ENCODE peak calls at places on chromosomes 11 and 22, in nine cellular contexts. One of them, this sample, is unnamed.
A peak's percentile ranks its signal among the peaks of the same experiment; 100 is the strongest.

GRCh38 chr11:16806791-16807190 is 68.3 kb downstream of the C11orf58 start:
- DNase-seq in stomach: no peak
- DNase-seq in NB4: no peak
- DNase-seq in right cardiac atrium: peak; percentile 85
- DNase-seq in lower lobe of right lung: no peak
- DNase-seq in HCT116: no peak
- DNase-seq in A549: no peak
- DNase-seq in heart right ventricle: peak; percentile 47
- DNase-seq in uterus: no peak
- DNase-seq in this sample: no peak

GRCh38 chr11:71281901-71282300 is 29.5 kb upstream of the SHANK2 start:
- DNase-seq in stomach: peak; percentile 24
- DNase-seq in heart right ventricle: no peak
- DNase-seq in A549: no peak
- DNase-seq in uterus: no peak
- DNase-seq in right cardiac atrium: no peak
- DNase-seq in NB4: no peak
- DNase-seq in HCT116: no peak
- DNase-seq in lower lobe of right lung: no peak
- DNase-seq in this sample: peak; percentile 30

GRCh38 chr11:62251698-62252097 is 9.7 kb downstream of the SCGB1D2 start:
- DNase-seq in HCT116: no peak
- DNase-seq in stomach: no peak
- DNase-seq in right cardiac atrium: no peak
- DNase-seq in uterus: no peak
- DNase-seq in A549: no peak
- DNase-seq in lower lobe of right lung: no peak
- DNase-seq in NB4: no peak
- DNase-seq in heart right ventricle: no peak
- DNase-seq in this sample: no peak

GRCh38 chr11:111206472-111206871 is 39.1 kb upstream of the POU2AF2 start:
- DNase-seq in right cardiac atrium: no peak
- DNase-seq in A549: peak; percentile 8
- DNase-seq in lower lobe of right lung: no peak
- DNase-seq in stomach: no peak
- DNase-seq in NB4: no peak
- DNase-seq in uterus: no peak
- DNase-seq in heart right ventricle: no peak
- DNase-seq in HCT116: no peak
- DNase-seq in this sample: no peak

GRCh38 chr11:2592559-2593392 is 107.0 kb downstream of the KCNQ1OT1 start:
- DNase-seq in lower lobe of right lung: peak; percentile 30
- DNase-seq in HCT116: no peak
- DNase-seq in uterus: no peak
- DNase-seq in A549: no peak
- DNase-seq in stomach: no peak
- DNase-seq in heart right ventricle: no peak
- DNase-seq in NB4: no peak
- DNase-seq in right cardiac atrium: no peak
- DNase-seq in this sample: no peak

GRCh38 chr11:26910192-26910591 is 83.7 kb upstream of the FIBIN start:
- DNase-seq in uterus: no peak
- DNase-seq in heart right ventricle: no peak
- DNase-seq in stomach: no peak
- DNase-seq in A549: no peak
- DNase-seq in lower lobe of right lung: no peak
- DNase-seq in NB4: no peak
- DNase-seq in HCT116: no peak
- DNase-seq in right cardiac atrium: no peak
- DNase-seq in this sample: no peak

GRCh38 chr11:112368402-112368801 is 107.7 kb upstream of the PLET1 start:
- DNase-seq in NB4: no peak
- DNase-seq in A549: no peak
- DNase-seq in right cardiac atrium: no peak
- DNase-seq in lower lobe of right lung: no peak
- DNase-seq in heart right ventricle: no peak
- DNase-seq in uterus: no peak
- DNase-seq in stomach: no peak
- DNase-seq in HCT116: no peak
- DNase-seq in this sample: no peak

GRCh38 chr11:12052676-12053605 is 44.5 kb upstream of the DKK3 start:
- DNase-seq in heart right ventricle: no peak
- DNase-seq in right cardiac atrium: no peak
- DNase-seq in lower lobe of right lung: no peak
- DNase-seq in stomach: no peak
- DNase-seq in uterus: no peak
- DNase-seq in A549: no peak
- DNase-seq in HCT116: no peak
- DNase-seq in NB4: no peak
- DNase-seq in this sample: peak; percentile 66

GRCh38 chr11:1289211-1289935 is 20.1 kb downstream of the TOLLIP start:
- DNase-seq in uterus: no peak
- DNase-seq in lower lobe of right lung: peak; percentile 30
- DNase-seq in right cardiac atrium: peak; percentile 39
- DNase-seq in NB4: no peak
- DNase-seq in A549: no peak
- DNase-seq in stomach: no peak
- DNase-seq in HCT116: no peak
- DNase-seq in heart right ventricle: no peak
- DNase-seq in this sample: no peak

GRCh38 chr11:129694538-129694937 is 121.1 kb upstream of the TMEM45B start:
- DNase-seq in HCT116: no peak
- DNase-seq in lower lobe of right lung: no peak
- DNase-seq in heart right ventricle: no peak
- DNase-seq in A549: no peak
- DNase-seq in NB4: peak; percentile 35
- DNase-seq in uterus: no peak
- DNase-seq in stomach: no peak
- DNase-seq in right cardiac atrium: no peak
- DNase-seq in this sample: no peak

GRCh38 chr11:75347781-75348613 is 3.5 kb downstream of the ARRB1 start:
- DNase-seq in HCT116: no peak
- DNase-seq in stomach: no peak
- DNase-seq in right cardiac atrium: peak; percentile 80
- DNase-seq in heart right ventricle: peak; percentile 50
- DNase-seq in uterus: peak; percentile 46
- DNase-seq in NB4: no peak
- DNase-seq in lower lobe of right lung: no peak
- DNase-seq in A549: no peak
- DNase-seq in this sample: no peak

GRCh38 chr11:19723572-19724342 is 11.1 kb downstream of the NAV2 start:
- DNase-seq in uterus: no peak
- DNase-seq in lower lobe of right lung: peak; percentile 47
- DNase-seq in A549: no peak
- DNase-seq in HCT116: peak; percentile 36
- DNase-seq in right cardiac atrium: peak; percentile 56
- DNase-seq in NB4: no peak
- DNase-seq in heart right ventricle: no peak
- DNase-seq in stomach: no peak
- DNase-seq in this sample: no peak

GRCh38 chr11:77407613-77408012 is 66.3 kb downstream of the PAK1 start:
- DNase-seq in lower lobe of right lung: no peak
- DNase-seq in stomach: peak; percentile 85
- DNase-seq in right cardiac atrium: peak; percentile 30
- DNase-seq in NB4: peak; percentile 29
- DNase-seq in A549: peak; percentile 17
- DNase-seq in heart right ventricle: peak; percentile 31
- DNase-seq in HCT116: peak; percentile 51
- DNase-seq in uterus: peak; percentile 35
- DNase-seq in this sample: no peak

GRCh38 chr11:64472593-64473455 is 113.9 kb downstream of the RPS6KA4 start:
- DNase-seq in heart right ventricle: no peak
- DNase-seq in uterus: no peak
- DNase-seq in right cardiac atrium: no peak
- DNase-seq in lower lobe of right lung: no peak
- DNase-seq in A549: no peak
- DNase-seq in NB4: no peak
- DNase-seq in HCT116: no peak
- DNase-seq in stomach: no peak
- DNase-seq in this sample: no peak

GRCh38 chr11:3642071-3642951 is 519 bp upstream of the ART5 start:
- DNase-seq in NB4: peak; percentile 65
- DNase-seq in uterus: peak; percentile 87
- DNase-seq in right cardiac atrium: peak; percentile 96
- DNase-seq in HCT116: peak; percentile 72
- DNase-seq in lower lobe of right lung: peak; percentile 88
- DNase-seq in stomach: peak; percentile 85
- DNase-seq in heart right ventricle: peak; percentile 84
- DNase-seq in A549: peak; percentile 77
- DNase-seq in this sample: peak; percentile 92
- H3K4me3 ChIP-seq in NB4: no peak overlapping the region
- H3K4me3 ChIP-seq in uterus: peak overlapping the region; percentile 41
- H3K4me3 ChIP-seq in right cardiac atrium: peak overlapping the region; percentile 41
- H3K4me3 ChIP-seq in HCT116: peak overlapping the region; percentile 57
- H3K4me3 ChIP-seq in lower lobe of right lung: peak overlapping the region; percentile 67
- H3K4me3 ChIP-seq in stomach: peak overlapping the region; percentile 57
- H3K4me3 ChIP-seq in heart right ventricle: peak overlapping the region; percentile 44
- H3K4me3 ChIP-seq in A549: peak overlapping the region; percentile 57
- H3K4me3 ChIP-seq in this sample: peak overlapping the region; percentile 50

GRCh38 chr22:48238966-48239365 is 1476.5 kb downstream of the TBC1D22A start:
- DNase-seq in heart right ventricle: no peak
- DNase-seq in lower lobe of right lung: no peak
- DNase-seq in A549: no peak
- DNase-seq in uterus: no peak
- DNase-seq in HCT116: no peak
- DNase-seq in stomach: peak; percentile 22
- DNase-seq in NB4: no peak
- DNase-seq in right cardiac atrium: no peak
- DNase-seq in this sample: no peak
- H3K4me3 ChIP-seq in heart right ventricle: no peak overlapping the region
- H3K4me3 ChIP-seq in lower lobe of right lung: no peak overlapping the region
- H3K4me3 ChIP-seq in A549: no peak overlapping the region
- H3K4me3 ChIP-seq in uterus: no peak overlapping the region
- H3K4me3 ChIP-seq in HCT116: no peak overlapping the region
- H3K4me3 ChIP-seq in stomach: no peak overlapping the region
- H3K4me3 ChIP-seq in NB4: no peak overlapping the region
- H3K4me3 ChIP-seq in right cardiac atrium: no peak overlapping the region
- H3K4me3 ChIP-seq in this sample: no peak overlapping the region

DNA sequence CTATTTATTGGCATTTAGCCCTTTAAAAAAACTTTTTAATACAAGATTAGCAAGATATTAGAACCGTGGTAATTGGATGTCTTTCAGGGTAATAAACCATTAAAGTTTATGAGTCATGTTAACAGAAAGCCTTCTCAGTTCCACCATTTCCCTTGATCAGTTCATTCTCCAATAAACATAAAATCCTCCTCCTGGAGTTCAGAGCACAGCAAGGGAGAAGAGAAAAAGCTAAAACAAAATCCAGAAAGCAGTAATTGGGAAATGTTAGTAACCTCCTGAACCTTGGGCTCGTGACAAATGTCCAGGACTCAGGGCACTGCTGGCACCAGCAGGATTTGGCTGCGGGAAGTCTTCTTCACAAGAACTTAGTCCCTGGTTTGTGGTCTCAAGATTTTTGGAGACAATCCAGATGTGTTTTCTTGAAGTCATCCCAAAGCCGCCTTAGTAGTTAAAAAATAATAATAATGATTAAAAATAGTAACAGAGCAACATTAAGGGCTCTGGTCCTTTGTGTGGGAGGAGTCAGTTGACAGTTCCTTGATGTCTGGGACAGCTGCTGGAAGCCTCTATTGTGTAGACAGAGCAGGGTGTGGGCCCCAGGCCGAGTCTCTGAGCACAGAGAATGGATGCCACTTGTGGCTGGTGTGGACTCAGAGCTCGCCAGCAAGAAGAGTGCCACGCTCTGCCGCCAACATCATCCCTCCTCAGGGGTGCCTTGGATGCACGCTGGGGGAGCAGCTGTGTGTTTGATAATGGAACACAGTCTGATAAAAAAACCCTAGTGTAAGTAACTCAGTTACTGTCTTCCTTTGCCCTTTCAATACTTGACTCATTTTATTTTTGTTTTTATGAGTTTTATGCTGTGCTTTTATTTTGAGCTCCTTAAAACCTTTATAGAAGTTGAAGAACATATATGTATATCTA is 43.5 kb upstream of the PITPNB start:
- DNase-seq in lower lobe of right lung: no peak
- DNase-seq in NB4: no peak
- DNase-seq in HCT116: no peak
- DNase-seq in right cardiac atrium: peak; percentile 68
- DNase-seq in A549: no peak
- DNase-seq in uterus: no peak
- DNase-seq in heart right ventricle: no peak
- DNase-seq in stomach: no peak
- DNase-seq in this sample: no peak
- H3K4me3 ChIP-seq in lower lobe of right lung: no peak overlapping the region
- H3K4me3 ChIP-seq in NB4: no peak overlapping the region
- H3K4me3 ChIP-seq in HCT116: no peak overlapping the region
- H3K4me3 ChIP-seq in right cardiac atrium: no peak overlapping the region
- H3K4me3 ChIP-seq in A549: no peak overlapping the region
- H3K4me3 ChIP-seq in uterus: no peak overlapping the region
- H3K4me3 ChIP-seq in heart right ventricle: no peak overlapping the region
- H3K4me3 ChIP-seq in stomach: no peak overlapping the region
- H3K4me3 ChIP-seq in this sample: no peak overlapping the region

DNA sequence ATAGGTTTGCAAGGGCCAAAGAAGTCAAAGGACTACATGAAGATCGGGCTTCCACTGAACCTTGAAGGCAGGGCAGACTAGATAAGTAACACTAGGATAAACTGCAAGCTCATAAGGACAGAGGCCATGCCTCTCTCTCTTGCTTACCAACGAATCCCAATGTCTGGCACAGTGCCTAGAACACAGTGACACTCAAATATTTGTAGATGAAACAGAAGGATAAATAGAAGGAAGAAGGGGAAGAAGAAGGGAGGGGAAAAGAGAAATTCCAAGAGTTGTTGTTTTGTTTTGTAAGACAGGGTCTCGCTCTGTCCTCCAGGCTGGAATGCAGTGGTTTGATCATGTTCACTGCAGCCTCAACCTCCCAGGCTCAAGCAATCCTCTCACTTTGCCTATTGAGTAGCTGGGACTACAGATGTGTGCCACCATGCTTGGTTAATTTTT is 26.9 kb downstream of the SIK3 start:
- DNase-seq in HCT116: no peak
- DNase-seq in uterus: no peak
- DNase-seq in stomach: peak; percentile 38
- DNase-seq in right cardiac atrium: no peak
- DNase-seq in heart right ventricle: peak; percentile 51
- DNase-seq in lower lobe of right lung: no peak
- DNase-seq in NB4: no peak
- DNase-seq in A549: no peak
- DNase-seq in this sample: no peak
- H3K4me3 ChIP-seq in HCT116: no peak overlapping the region
- H3K4me3 ChIP-seq in uterus: no peak overlapping the region
- H3K4me3 ChIP-seq in stomach: no peak overlapping the region
- H3K4me3 ChIP-seq in right cardiac atrium: no peak overlapping the region
- H3K4me3 ChIP-seq in heart right ventricle: no peak overlapping the region
- H3K4me3 ChIP-seq in lower lobe of right lung: no peak overlapping the region
- H3K4me3 ChIP-seq in NB4: no peak overlapping the region
- H3K4me3 ChIP-seq in A549: peak overlapping the region; percentile 13
- H3K4me3 ChIP-seq in this sample: no peak overlapping the region

This sample was measured in Caco-2.